ENCODE peak calls at places on chromosomes 6 and 20, in seven cellular contexts. R, U, O, D, W, C and F are unnamed samples.
A peak's percentile ranks its signal among the peaks of the same experiment; 100 is the strongest.

GRCh38 chr6:151154418-151154817 is 85.3 kb upstream of the AKAP12 start:
- DNase-seq in R (no peak), W (no peak), D (no peak), O (no peak), C (no peak), U (no peak), F (no peak)

GRCh38 chr6:109059148-109059547 is 35.5 kb downstream of the SESN1 start:
- DNase-seq in W (no peak), D (no peak), U (peak; percentile 78), C (no peak), O (no peak), R (no peak), F (no peak)

GRCh38 chr20:11216451-11217314 is 542.9 kb upstream of the JAG1 start:
- DNase-seq in W (no peak), U (no peak), O (no peak), R (no peak), C (no peak), D (no peak), F (no peak)

GRCh38 chr20:1324598-1325172 is 4.3 kb downstream of the SDCBP2 start:
- DNase-seq in D (no peak), W (peak; percentile 32), C (peak; percentile 61), O (no peak), R (peak; percentile 69), U (no peak), F (peak; percentile 70)

GRCh38 chr6:170152111-170152926 is 138.6 kb downstream of the DLL1 start:
- DNase-seq in O (peak; percentile 92), C (no peak), U (no peak), D (peak; percentile 80), R (peak; percentile 74), W (no peak), F (peak; percentile 77)

GRCh38 chr6:170269873-170270541 is 20.9 kb downstream of the DLL1 start:
- DNase-seq in D (no peak), W (no peak), C (no peak), U (no peak), O (no peak), R (no peak), F (no peak)

GRCh38 chr6:138205437-138206094 is 12.7 kb downstream of the PBOV1 start:
- DNase-seq in R (no peak), U (no peak), W (no peak), D (no peak), O (no peak), C (no peak), F (no peak)

GRCh38 chr6:158165919-158166416 is 2.1 kb downstream of the SERAC1 start:
- DNase-seq in R (no peak), O (no peak), U (no peak), C (no peak), D (no peak), W (no peak), F (no peak)

GRCh38 chr6:26215200-26216014 is 128.2 kb downstream of the HFE start:
- DNase-seq in U (no peak), R (peak; percentile 72), D (no peak), O (no peak), C (no peak), W (no peak), F (no peak)

GRCh38 chr6:116556065-116556464 is 2.5 kb downstream of the CALHM4 start:
- DNase-seq in O (no peak), D (no peak), W (no peak), U (no peak), C (no peak), R (no peak), F (no peak)

GRCh38 chr6:113182370-113183141 is 674.6 kb upstream of the MARCKS start:
- DNase-seq in W (no peak), R (no peak), U (peak; percentile 79), D (no peak), C (peak; percentile 41), O (no peak), F (no peak)

GRCh38 chr6:111588366-111588765 is 17.3 kb downstream of the TRAF3IP2 start:
- DNase-seq in W (no peak), O (no peak), U (no peak), R (no peak), C (no peak), D (no peak), F (no peak)

GRCh38 chr6:135488023-135488422 is 9.5 kb downstream of the AHI1 start:
- DNase-seq in U (peak; percentile 73), R (no peak), C (no peak), O (no peak), D (no peak), W (no peak), F (no peak)

GRCh38 chr6:25395731-25396130 is 116.6 kb downstream of the CARMIL1 start:
- DNase-seq in U (no peak), O (no peak), W (no peak), D (no peak), R (no peak), C (no peak), F (no peak)

GRCh38 chr20:10427060-10427692 is 6.8 kb downstream of the MKKS start:
- DNase-seq in U (peak; percentile 56), C (peak; percentile 34), R (peak; percentile 78), D (peak; percentile 60), W (no peak), O (no peak), F (no peak)

GRCh38 chr20:23331450-23331849 is 19.1 kb upstream of the NXT1 start:
- DNase-seq in W (no peak), U (no peak), O (no peak), R (no peak), C (no peak), D (no peak), F (no peak)

GRCh38 chr20:32605167-32605656 is 20.1 kb upstream of the NOL4L start:
- DNase-seq in D (no peak), U (no peak), W (no peak), C (peak; percentile 18), R (no peak), O (no peak), F (no peak)

GRCh38 chr6:107101661-107102413 is 13.5 kb downstream of the BEND3 start:
- DNase-seq in D (no peak), R (no peak), U (no peak), W (no peak), O (no peak), C (no peak), F (no peak)

GRCh38 chr20:19137641-19138040 is 74.8 kb upstream of the SLC24A3 start:
- DNase-seq in U (no peak), O (no peak), R (no peak), D (no peak), W (no peak), C (no peak), F (no peak)

GRCh38 chr6:73372516-73372915 is 2.8 kb upstream of the OOEP start:
- DNase-seq in O (no peak), U (no peak), D (no peak), W (no peak), C (no peak), R (no peak), F (no peak)

GRCh38 chr20:45987108-45987780 is 15.2 kb upstream of the ZNF335 start:
- DNase-seq in O (no peak), D (peak; percentile 79), U (peak; percentile 60), C (no peak), W (peak; percentile 80), R (peak; percentile 95), F (no peak)

GRCh38 chr6:110125361-110125760 is 54.1 kb downstream of the WASF1 start:
- DNase-seq in C (no peak), O (no peak), U (no peak), R (no peak), W (no peak), D (no peak), F (no peak)

GRCh38 chr6:112232845-112233256 is 21.5 kb downstream of the LAMA4 start:
- DNase-seq in O (no peak), D (no peak), W (no peak), R (no peak), C (peak; percentile 51), U (no peak), F (no peak)

GRCh38 chr20:35048739-35049138 is 43.9 kb downstream of the TRPC4AP start:
- DNase-seq in R (no peak), W (no peak), O (no peak), D (no peak), U (no peak), C (no peak), F (no peak)

GRCh38 chr20:13788167-13788834 is 3.5 kb downstream of the NDUFAF5 start:
- DNase-seq in U (peak; percentile 53), O (peak; percentile 35), C (no peak), R (no peak), D (peak; percentile 39), W (no peak), F (no peak)

GRCh38 chr20:63519765-63520593 is 586 bp upstream of the PPDPF start:
- DNase-seq in W (no peak), O (peak; percentile 50), C (no peak), U (peak; percentile 37), R (peak; percentile 94), D (no peak), F (peak; percentile 89)

GRCh38 chr6:23637296-23637695 is 488.7 kb upstream of the NRSN1 start:
- DNase-seq in U (no peak), O (no peak), W (no peak), D (no peak), C (no peak), R (no peak), F (no peak)

GRCh38 chr6:33696538-33697518 is 14.7 kb downstream of the UQCC2 start:
- DNase-seq in D (peak; percentile 77), R (peak; percentile 86), U (no peak), O (no peak), C (peak; percentile 15), W (peak; percentile 45), F (no peak)

DNA sequence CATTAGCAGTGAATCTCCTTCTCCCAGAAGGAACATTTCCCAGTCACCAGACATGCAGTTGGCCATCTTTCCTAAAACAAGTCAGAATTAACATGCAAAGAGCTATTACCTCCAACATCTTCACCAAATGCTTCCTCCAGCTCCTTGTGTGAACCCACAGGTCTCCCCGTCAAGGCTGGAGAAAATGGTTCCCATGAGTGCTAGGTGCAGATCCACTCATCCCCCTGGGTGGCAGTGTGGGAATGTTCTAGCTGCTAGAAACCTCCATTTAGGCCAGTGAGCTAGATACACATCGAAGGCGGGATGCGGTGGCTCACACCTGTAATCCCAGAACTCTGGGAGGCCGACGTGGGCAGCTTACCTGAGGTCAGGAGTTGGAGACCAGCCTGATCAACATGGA is 603.9 kb upstream of the SLC35B3 start:
- DNase-seq in O (no peak), D (no peak), U (no peak), W (no peak), R (no peak), C (no peak), F (no peak)
- TF ChIP-seq CTCF in O (no peak), D (no peak), U (no peak), W (no peak), R (no peak), C (no peak), F (no peak)

GRCh38 chr20:55745840-55746239 is 259.5 kb downstream of the CBLN4 start:
- DNase-seq in W (no peak), D (no peak), R (no peak), U (no peak), O (no peak), C (no peak), F (no peak)
- H3K9me3 ChIP-seq in W (no peaks in the 10 kb centered on the region), D (no peaks in the 10 kb centered on the region), R (peaks cover 10% of the 10 kb centered on the region), U (no peaks in the 10 kb centered on the region), O (no peaks in the 10 kb centered on the region), C (peaks cover 11% of the 10 kb centered on the region), F (no peaks in the 10 kb centered on the region)

GRCh38 chr6:77926198-77926752 is 273.4 kb downstream of the MEI4 start:
- DNase-seq in D (no peak), R (no peak), W (no peak), C (no peak), U (no peak), O (no peak), F (no peak)
- TF ChIP-seq CTCF in D (no peak), R (no peak), W (no peak), C (no peak), U (no peak), O (no peak), F (no peak)

GRCh38 chr20:16201191-16201590 is 372.1 kb downstream of the KIF16B start:
- DNase-seq in U (no peak), D (no peak), O (no peak), C (no peak), R (no peak), W (no peak), F (no peak)
- H3K9me3 ChIP-seq in U (no peaks in the 10 kb centered on the region), D (no peaks in the 10 kb centered on the region), O (no peaks in the 10 kb centered on the region), C (no peaks in the 10 kb centered on the region), R (peaks cover 11% of the 10 kb centered on the region), W (no peaks in the 10 kb centered on the region), F (no peaks in the 10 kb centered on the region)